ENCODE peak calls at places on chromosomes 16 and 17, in four cellular contexts. H is A549, W is GM12878, K is HepG2. Q is an unnamed sample.

GRCh38 chr17:42286411-42287295 is 1.6 kb upstream of the STAT5A start:
- DNase-seq in H (no peak), W (no peak), K (no peak), Q (no peak)

GRCh38 chr17:79936661-79937434 is 97.6 kb upstream of the CBX4 start:
- DNase-seq in H (no peak), K (no peak), W (no peak), Q (no peak)

GRCh38 chr16:69311533-69312388 is 611 bp downstream of the VPS4A start:
- DNase-seq in W (no peak), H (peak), K (peak), Q (peak)

GRCh38 chr17:1022278-1023024 is 25.5 kb downstream of the TIMM22 start:
- DNase-seq in W (no peak), K (no peak), H (no peak), Q (no peak)

GRCh38 chr17:74450925-74451403 is 15.5 kb upstream of the CD300A start:
- DNase-seq in K (no peak), H (no peak), W (no peak), Q (no peak)

GRCh38 chr17:80653856-80654255 is 109.2 kb downstream of the RPTOR start:
- DNase-seq in W (no peak), K (no peak), H (no peak), Q (no peak)

GRCh38 chr16:88498576-88499208 is 45.6 kb downstream of the ZFPM1 start:
- DNase-seq in W (no peak), H (no peak), K (no peak), Q (no peak)

GRCh38 chr16:49822649-49823370 is 33.1 kb downstream of the ZNF423 start:
- DNase-seq in H (no peak), W (no peak), K (no peak), Q (no peak)

GRCh38 chr17:79843917-79844815 is 4.9 kb upstream of the CBX4 start:
- DNase-seq in H (peak), W (no peak), K (no peak), Q (no peak)

GRCh38 chr17:31373150-31374082 is 18.1 kb upstream of the RAB11FIP4 start:
- DNase-seq in K (peak), W (peak), H (no peak), Q (peak)

GRCh38 chr17:13626703-13627102 is 25.0 kb upstream of the HS3ST3A1 start:
- DNase-seq in H (peak), W (no peak), K (no peak), Q (no peak)

GRCh38 chr16:67259705-67260104 is 10.9 kb downstream of the SLC9A5 start:
- DNase-seq in W (no peak), K (no peak), H (no peak), Q (no peak)

GRCh38 chr17:37476431-37477130 is 13.1 kb upstream of the DUSP14 start:
- DNase-seq in W (no peak), H (no peak), K (peak), Q (no peak)

GRCh38 chr17:81116704-81117103 is 48.6 kb upstream of the PVALEF start:
- DNase-seq in H (no peak), K (no peak), W (no peak), Q (no peak)

GRCh38 chr17:17682737-17683675 is 1.7 kb downstream of the RAI1 start:
- DNase-seq in K (no peak), W (no peak), H (peak), Q (peak)

GRCh38 chr16:3494574-3494973 is 715 bp downstream of the C16orf90 start:
- DNase-seq in W (no peak), K (no peak), H (no peak), Q (no peak)

GRCh38 chr17:2893422-2893914 is 97.2 kb downstream of the RAP1GAP2 start:
- DNase-seq in K (no peak), H (no peak), W (no peak), Q (no peak)

GRCh38 chr17:17675925-17676534 is 5.2 kb upstream of the RAI1 start:
- DNase-seq in K (no peak), H (no peak), W (no peak), Q (no peak)

GRCh38 chr17:42313389-42313772 is 25.1 kb downstream of the STAT5A start:
- DNase-seq in H (no peak), W (no peak), K (no peak), Q (no peak)

GRCh38 chr17:82862758-82863645 is 23.2 kb upstream of the ZNF750 start:
- DNase-seq in H (no peak), K (no peak), W (no peak), Q (peak)

GRCh38 chr16:76441886-76442285 is 164.7 kb downstream of the CNTNAP4 start:
- DNase-seq in K (no peak), H (no peak), W (no peak), Q (no peak)

DNA sequence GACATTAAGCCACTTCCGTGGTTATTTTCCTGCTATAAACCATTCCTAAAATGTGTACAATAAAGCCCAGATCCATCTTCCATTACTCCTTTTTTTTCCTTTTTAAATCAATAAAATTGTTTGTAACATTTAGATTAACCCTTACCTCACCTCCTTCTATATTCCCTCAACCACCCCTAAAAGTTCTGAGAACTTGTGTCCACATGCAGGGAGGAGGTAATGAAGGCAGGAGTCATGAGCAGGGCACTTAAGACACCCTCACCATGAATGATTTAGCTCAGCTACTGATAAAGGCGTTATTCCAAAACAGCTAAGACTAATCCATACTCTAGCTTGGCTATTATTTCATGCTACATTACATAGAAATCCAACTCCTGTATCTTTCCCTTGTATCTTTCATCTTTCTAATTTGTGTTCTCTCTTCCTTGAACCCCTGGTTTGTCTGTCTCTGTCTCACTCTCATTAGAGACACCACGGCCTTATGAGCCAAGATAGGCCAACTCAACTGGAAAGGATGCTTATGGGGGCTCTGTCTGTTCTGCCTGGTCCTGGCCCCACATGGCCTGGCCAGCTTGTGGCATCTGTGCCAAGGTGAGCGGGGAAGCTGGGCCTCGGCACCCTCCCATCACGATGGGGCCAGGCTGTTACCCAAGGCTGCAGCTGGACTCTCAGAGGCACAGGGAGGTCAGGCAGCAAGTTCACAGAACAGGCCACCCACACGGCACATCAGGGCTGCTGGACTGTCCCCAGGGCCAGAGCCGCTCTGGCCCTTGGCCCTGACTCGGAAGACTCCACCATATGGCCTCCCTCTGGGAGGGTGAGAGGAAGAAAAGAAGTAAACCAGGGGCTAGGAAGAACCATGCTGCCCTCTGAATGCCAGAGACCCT is 294.4 kb downstream of the SOX9 start:
- DNase-seq in W (no peak), H (no peak), K (no peak), Q (no peak)
- H3K27ac ChIP-seq in W (no peak), H (no peak), K (peak), Q (no peak)

GRCh38 chr17:76735586-76736348 is 1.4 kb downstream of the SRSF2 start:
- DNase-seq in K (no peak), H (no peak), W (no peak), Q (no peak)

GRCh38 chr17:76733618-76733957 is 3.5 kb downstream of the SRSF2 start:
- DNase-seq in H (no peak), W (no peak), K (no peak), Q (no peak)

GRCh38 chr17:76732734-76733617 is 4.2 kb downstream of the SRSF2 start:
- DNase-seq in H (no peak), K (no peak), W (no peak), Q (no peak)

GRCh38 chr17:76735006-76735405 is 2.1 kb downstream of the SRSF2 start:
- DNase-seq in K (peak), H (no peak), W (no peak), Q (no peak)

DNA sequence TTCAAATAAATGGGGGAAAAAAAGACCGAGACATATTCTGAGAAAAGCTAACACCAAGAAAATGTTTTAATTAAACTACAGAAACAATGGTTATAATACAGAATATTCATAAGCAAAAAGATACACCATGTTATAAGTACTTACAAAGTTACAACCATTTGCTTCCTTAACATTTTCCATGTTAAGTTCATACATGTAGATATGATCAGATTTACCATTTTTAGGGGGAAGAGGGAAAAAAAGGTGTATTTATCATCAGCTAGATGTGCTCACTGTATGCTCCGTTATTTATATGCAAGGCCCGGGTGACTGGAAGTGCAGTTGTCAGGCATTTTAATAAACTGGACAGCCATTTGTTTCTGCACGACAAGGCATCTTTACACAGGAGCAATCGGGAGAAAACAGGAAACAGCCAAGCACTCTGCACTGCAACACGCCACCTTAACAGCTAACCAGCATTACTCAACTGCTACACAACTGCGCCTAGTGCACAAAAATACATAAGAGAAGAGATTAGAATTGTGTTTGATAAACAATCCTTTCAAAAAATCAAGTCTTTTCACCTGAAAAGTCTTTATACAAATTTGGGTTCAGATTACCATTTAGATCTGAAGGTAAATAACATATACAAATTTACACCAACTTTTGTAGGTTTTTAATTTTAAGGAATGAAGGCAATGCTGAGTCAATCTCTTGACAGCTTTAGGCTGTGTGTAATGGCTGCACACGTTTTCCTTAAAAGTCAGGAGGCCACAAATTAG is 2.9 kb downstream of the SRSF2 start:
- DNase-seq in K (no peak), W (no peak), H (no peak), Q (no peak)
- TF ChIP-seq CHD4 in K (no peak), W (no peak), H (no peak), Q (no peak)

DNA sequence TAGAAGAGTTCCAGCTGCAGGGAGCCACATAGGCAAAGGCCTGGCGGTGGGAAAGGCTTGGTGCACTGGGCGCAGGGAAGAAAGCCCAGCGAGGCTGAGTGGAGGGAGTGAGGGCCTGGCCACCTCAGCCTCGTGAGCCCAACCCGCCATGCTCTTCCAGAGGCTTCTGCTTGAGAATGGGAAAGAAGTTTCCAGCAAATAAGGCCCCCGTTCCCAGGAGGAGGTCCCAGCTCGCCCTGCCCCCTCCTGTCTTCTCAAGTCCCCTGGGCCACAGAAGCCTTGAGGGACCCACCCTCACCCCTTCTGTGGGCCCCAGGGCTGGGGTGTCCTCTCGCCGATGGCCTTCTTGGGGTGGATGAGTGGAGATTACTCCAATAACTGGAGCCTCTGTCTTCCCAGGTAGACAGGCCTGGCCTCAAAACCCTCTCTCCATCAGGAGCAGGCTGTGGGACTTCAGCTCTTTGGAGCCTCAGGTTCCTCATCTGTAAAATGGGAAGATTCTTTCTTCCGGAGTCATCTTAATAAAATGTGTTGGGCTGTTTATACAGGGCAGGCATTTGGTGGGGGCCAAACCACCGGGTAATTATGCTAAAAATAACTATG is 933 bp upstream of the SNN start:
- DNase-seq in K (no peak), W (no peak), H (no peak), Q (no peak)
- H3K27ac ChIP-seq in K (no peak), W (no peak), H (peak), Q (no peak)

GRCh38 chr16:2151188-2152091 is 3.0 kb downstream of the RAB26 start:
- DNase-seq in H (no peak), W (no peak), K (no peak), Q (no peak)

GRCh38 chr16:2148714-2149629 is 547 bp downstream of the RAB26 start:
- DNase-seq in K (no peak), H (peak), W (no peak), Q (peak)

GRCh38 chr16:2150418-2151187 is 2.2 kb downstream of the RAB26 start:
- DNase-seq in K (peak), W (no peak), H (peak), Q (no peak)

GRCh38 chr16:2147981-2148671 is at the start of gene RAB26:
- DNase-seq in H (peak), K (peak), W (no peak), Q (peak)

DNA sequence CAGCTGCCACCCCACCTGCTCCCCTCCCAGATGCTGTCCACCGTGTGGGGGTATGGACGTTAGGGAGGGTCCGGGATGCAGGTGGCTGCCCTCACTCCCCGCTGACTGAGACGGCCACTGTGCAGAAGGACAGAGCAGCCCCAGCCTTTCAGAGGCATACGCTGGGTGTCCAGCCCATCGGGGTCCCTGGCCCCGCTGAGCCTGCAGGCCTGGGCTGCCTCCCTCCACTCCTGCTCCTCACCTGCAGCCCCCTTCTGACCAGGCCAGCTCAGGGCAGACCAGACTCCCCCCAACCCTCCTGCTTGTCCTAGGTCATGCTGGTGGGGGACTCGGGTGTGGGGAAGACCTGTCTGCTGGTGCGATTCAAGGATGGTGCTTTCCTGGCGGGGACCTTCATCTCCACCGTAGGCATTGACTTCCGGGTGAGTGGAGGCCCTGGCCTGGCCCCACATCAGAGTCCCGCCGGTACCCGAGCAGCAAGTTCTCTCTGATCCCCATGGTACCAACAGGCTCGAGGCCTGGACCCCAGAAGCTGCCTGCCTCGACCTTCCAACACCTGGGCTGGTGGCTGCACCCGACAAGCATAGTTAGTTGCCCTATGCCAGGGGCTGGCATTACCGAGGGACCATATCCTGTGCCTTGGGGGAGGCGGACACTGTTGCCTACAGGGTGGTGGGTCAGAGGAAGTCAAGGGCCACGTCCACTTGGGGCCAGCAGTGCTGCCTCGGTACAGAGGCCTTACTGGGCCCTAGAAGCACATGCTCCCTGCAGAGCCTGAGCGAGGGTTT is 1.4 kb downstream of the RAB26 start:
- DNase-seq in K (peak), H (peak), W (no peak), Q (peak)
- TF ChIP-seq CHD4 in K (no peak), H (no peak), W (no peak), Q (no peak)

GRCh38 chr17:46817901-46818209 is 637 bp downstream of the WNT3 start:
- DNase-seq in H (no peak), K (no peak), W (no peak), Q (no peak)
- H3K27ac ChIP-seq in H (no peak), K (no peak), W (no peak), Q (no peak)

Q was measured in K562.